ENCODE peak calls at places on chromosome 3, in eight cellular contexts. R, E, S, J, G, K, Q and L are unnamed samples.

GRCh38 chr3:195905970-195906864 is 2.1 kb downstream of the TNK2 start:
- DNase-seq in J (no peak), E (peak), G (no peak), K (peak), Q (no peak), S (no peak), R (peak), L (no peak)

GRCh38 chr3:194775731-194776130 is 90.0 kb downstream of the FAM43A start:
- DNase-seq in K (no peak), Q (no peak), J (no peak), E (no peak), S (no peak), G (peak), R (no peak), L (no peak)

GRCh38 chr3:152458023-152458724 is 189.4 kb downstream of the MBNL1 start:
- DNase-seq in K (no peak), J (no peak), E (no peak), S (no peak), R (no peak), G (no peak), Q (no peak), L (no peak)

GRCh38 chr3:153906366-153906765 is 214.8 kb upstream of the ARHGEF26 start:
- DNase-seq in G (no peak), Q (no peak), J (no peak), R (no peak), S (no peak), K (no peak), E (no peak), L (no peak)

GRCh38 chr3:137097852-137098251 is 140.1 kb downstream of the IL20RB start:
- DNase-seq in K (no peak), E (no peak), S (no peak), R (no peak), Q (no peak), J (no peak), G (no peak), L (no peak)

GRCh38 chr3:141994856-141995255 is 118.4 kb downstream of the ATP1B3 start:
- DNase-seq in S (no peak), E (no peak), Q (no peak), K (no peak), R (no peak), J (no peak), G (no peak), L (no peak)

GRCh38 chr3:120706950-120707349 is 24.9 kb upstream of the HGD start:
- DNase-seq in E (no peak), K (no peak), S (no peak), R (no peak), G (no peak), Q (no peak), J (no peak), L (no peak)

GRCh38 chr3:23820888-23821287 is 15.1 kb downstream of the UBE2E1 start:
- DNase-seq in G (no peak), R (peak), E (peak), K (no peak), J (no peak), S (no peak), Q (no peak), L (no peak)

GRCh38 chr3:196055683-196056270 is 26.1 kb downstream of the TFRC start:
- DNase-seq in J (no peak), G (peak), R (no peak), S (no peak), K (peak), Q (no peak), E (peak), L (no peak)

GRCh38 chr3:49020335-49021212 is 1.3 kb upstream of the NDUFAF3 start:
- DNase-seq in Q (peak), E (no peak), R (no peak), J (no peak), S (no peak), K (peak), G (no peak), L (no peak)

GRCh38 chr3:153734777-153735551 is 386.2 kb upstream of the ARHGEF26 start:
- DNase-seq in E (peak), G (peak), S (no peak), Q (no peak), R (peak), K (no peak), J (no peak), L (no peak)

GRCh38 chr3:146157325-146158060 is 3.5 kb downstream of the PLOD2 start:
- DNase-seq in S (no peak), K (no peak), E (no peak), G (no peak), Q (no peak), R (no peak), J (no peak), L (no peak)

GRCh38 chr3:31226331-31226730 is 306.4 kb upstream of the STT3B start:
- DNase-seq in K (no peak), G (no peak), R (no peak), Q (no peak), S (no peak), J (no peak), E (no peak), L (no peak)

GRCh38 chr3:185796431-185797107 is 28.3 kb downstream of the IGF2BP2 start:
- DNase-seq in R (peak), E (peak), Q (no peak), G (peak), S (no peak), J (no peak), K (peak), L (no peak)

GRCh38 chr3:184537885-184538599 is 23.5 kb upstream of the EPHB3 start:
- DNase-seq in Q (no peak), S (no peak), E (no peak), R (no peak), J (no peak), G (no peak), K (no peak), L (no peak)

GRCh38 chr3:11240496-11240895 is 31.7 kb upstream of the ATG7 start:
- DNase-seq in G (no peak), S (no peak), J (no peak), R (no peak), Q (no peak), E (no peak), K (no peak), L (no peak)

GRCh38 chr3:160941885-160942494 is 163.2 kb downstream of the B3GALNT1 start:
- DNase-seq in J (peak), R (peak), K (peak), E (peak), S (peak), Q (peak), G (peak), L (peak)

GRCh38 chr3:105195260-105195659 is 171.4 kb upstream of the ALCAM start:
- DNase-seq in G (peak), E (peak), K (peak), S (no peak), J (no peak), R (peak), Q (no peak), L (no peak)

GRCh38 chr3:156382458-156383346 is 172.2 kb downstream of the SSR3 start:
- DNase-seq in R (peak), S (no peak), K (peak), E (peak), G (peak), J (no peak), Q (peak), L (peak)

GRCh38 chr3:16151109-16151508 is 23.4 kb upstream of the GALNT15 start:
- DNase-seq in E (peak), K (peak), Q (no peak), S (no peak), J (no peak), R (peak), G (peak), L (no peak)

GRCh38 chr3:147616998-147617619 is 207.9 kb downstream of the ZIC1 start:
- DNase-seq in R (peak), Q (peak), J (peak), G (peak), E (peak), S (no peak), K (peak), L (no peak)

GRCh38 chr3:62843508-62843907 is 31.7 kb downstream of the CADPS start:
- DNase-seq in R (no peak), S (no peak), E (no peak), J (no peak), G (no peak), K (no peak), Q (no peak), L (no peak)

GRCh38 chr3:38002291-38002876 is 11.8 kb downstream of the VILL start:
- DNase-seq in K (no peak), S (no peak), E (no peak), Q (no peak), R (no peak), J (no peak), G (no peak), L (no peak)

GRCh38 chr3:101902041-101902440 is 52.7 kb downstream of the NFKBIZ start:
- DNase-seq in J (peak), K (peak), G (peak), E (peak), R (peak), Q (no peak), S (no peak), L (no peak)

GRCh38 chr3:45665101-45665572 is 24.1 kb upstream of the SACM1L start:
- DNase-seq in S (no peak), Q (peak), G (peak), K (peak), R (peak), E (peak), J (no peak), L (no peak)

GRCh38 chr3:45509038-45509767 is 85.3 kb upstream of the LIMD1 start:
- DNase-seq in Q (peak), K (peak), S (no peak), J (peak), R (peak), E (peak), G (peak), L (no peak)

GRCh38 chr3:170426240-170426797 is 7.7 kb downstream of the CLDN11 start:
- DNase-seq in K (peak), S (no peak), J (no peak), E (no peak), R (no peak), Q (no peak), G (no peak), L (no peak)

GRCh38 chr3:117074833-117075232 is 365.3 kb downstream of the TUSC7 start:
- DNase-seq in J (no peak), Q (no peak), R (no peak), S (no peak), K (no peak), E (no peak), G (no peak), L (no peak)

GRCh38 chr3:12557472-12558105 is 702 bp downstream of the MKRN2 start:
- DNase-seq in E (peak), G (peak), R (peak), J (no peak), Q (no peak), K (peak), S (no peak), L (no peak)

GRCh38 chr3:94032187-94032586 is 3.8 kb upstream of the STX19 start:
- DNase-seq in G (peak), R (no peak), J (no peak), S (no peak), E (no peak), Q (no peak), K (peak), L (no peak)

GRCh38 chr3:187533797-187534196 is 136.4 kb downstream of the SST start:
- DNase-seq in S (no peak), J (no peak), Q (no peak), G (no peak), E (no peak), R (no peak), K (no peak), L (no peak)

GRCh38 chr3:169940486-169941181 is 26.0 kb upstream of the SEC62 start:
- DNase-seq in G (no peak), R (no peak), K (no peak), Q (no peak), S (no peak), J (no peak), E (no peak), L (no peak)

GRCh38 chr3:42351221-42351620 is 59.2 kb downstream of the LYZL4 start:
- DNase-seq in S (no peak), J (peak), R (no peak), E (no peak), Q (no peak), G (peak), K (peak), L (no peak)

GRCh38 chr3:39413691-39414420 is 7.3 kb downstream of the RPSA start:
- DNase-seq in S (no peak), K (peak), G (peak), R (no peak), E (no peak), J (no peak), Q (no peak), L (no peak)

GRCh38 chr3:185983495-185984141 is 45.8 kb upstream of the TRA2B start:
- DNase-seq in S (peak), R (peak), E (peak), Q (peak), K (peak), G (peak), J (no peak), L (peak)

GRCh38 chr3:143122089-143122430 is 2.5 kb downstream of the CHST2 start:
- DNase-seq in Q (no peak), E (no peak), J (no peak), K (no peak), R (no peak), S (no peak), G (no peak), L (no peak)

GRCh38 chr3:143122608-143123352 is 3.2 kb downstream of the CHST2 start:
- DNase-seq in E (no peak), K (no peak), J (no peak), G (no peak), R (no peak), S (no peak), Q (no peak), L (no peak)

GRCh38 chr3:143119974-143120715 is 574 bp downstream of the CHST2 start:
- DNase-seq in Q (peak), S (peak), E (peak), J (no peak), R (no peak), K (no peak), G (peak), L (peak)

GRCh38 chr3:143120716-143121239 is 1.2 kb downstream of the CHST2 start:
- DNase-seq in S (peak), R (no peak), Q (peak), J (no peak), G (peak), K (no peak), E (peak), L (peak)

GRCh38 chr3:143121240-143122088 is 1.9 kb downstream of the CHST2 start:
- DNase-seq in S (no peak), Q (peak), J (no peak), K (peak), E (peak), R (no peak), G (peak), L (peak)
- TF ChIP-seq CTCF in S (peak), Q (peak), J (peak), K (peak), E (no peak), R (peak), G (peak), L (peak)

DNA sequence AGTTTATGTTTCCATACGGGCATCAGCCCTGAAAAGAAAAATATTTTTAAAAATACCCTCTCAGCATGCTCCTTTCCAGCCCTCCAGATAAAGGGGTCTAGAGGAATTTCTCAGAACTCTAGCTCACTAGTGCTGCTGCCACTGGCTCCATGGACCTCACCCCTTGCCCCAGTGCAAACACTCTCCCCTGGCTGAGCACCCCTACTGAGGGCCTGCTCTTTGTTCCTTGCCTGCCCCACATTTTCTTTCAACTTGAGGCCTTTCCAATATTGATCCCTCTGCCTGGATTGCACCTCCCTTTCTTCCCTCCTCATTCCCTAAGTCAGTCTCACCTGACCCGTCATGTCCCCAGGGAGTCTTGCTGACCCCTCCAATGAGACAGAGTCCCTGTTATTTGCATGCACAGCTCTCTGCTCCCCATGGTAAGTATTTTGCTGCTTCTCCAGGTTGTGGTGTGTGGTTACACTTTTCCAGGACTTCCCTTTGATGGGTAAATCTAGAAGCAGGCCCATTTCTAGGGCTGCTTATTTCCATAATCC is 196.5 kb downstream of the EPHB1 start:
- DNase-seq in S (no peak), E (no peak), K (no peak), J (no peak), Q (peak), R (no peak), G (no peak), L (no peak)
- TF ChIP-seq CTCF in S (no peak), E (no peak), K (no peak), J (no peak), Q (no peak), R (no peak), G (no peak), L (no peak)

GRCh38 chr3:7401418-7401817 is 540.5 kb downstream of the GRM7 start:
- DNase-seq in K (no peak), J (no peak), Q (no peak), S (no peak), E (no peak), R (no peak), G (no peak), L (no peak)
- TF ChIP-seq CTCF in K (no peak), J (no peak), Q (no peak), S (no peak), E (no peak), R (no peak), G (no peak), L (no peak)

GRCh38 chr3:34619990-34620389 is 821.6 kb downstream of the PDCD6IP start:
- DNase-seq in J (no peak), R (no peak), K (no peak), E (no peak), Q (peak), S (no peak), G (no peak), L (no peak)
- TF ChIP-seq CTCF in J (no peak), R (no peak), K (no peak), E (no peak), Q (peak), S (no peak), G (no peak), L (no peak)

GRCh38 chr3:13826672-13827071 is 53.2 kb downstream of the WNT7A start:
- DNase-seq in G (no peak), S (no peak), E (no peak), R (no peak), Q (no peak), K (no peak), J (no peak), L (no peak)
- TF ChIP-seq CTCF in G (no peak), S (no peak), E (no peak), R (no peak), Q (no peak), K (no peak), J (no peak), L (no peak)

GRCh38 chr3:178947738-178948137 is 123.9 kb downstream of the ZMAT3 start:
- DNase-seq in J (no peak), Q (peak), S (no peak), K (no peak), R (no peak), E (no peak), G (no peak), L (no peak)
- TF ChIP-seq CTCF in J (no peak), Q (peak), S (peak), K (peak), R (no peak), E (no peak), G (no peak), L (no peak)

DNA sequence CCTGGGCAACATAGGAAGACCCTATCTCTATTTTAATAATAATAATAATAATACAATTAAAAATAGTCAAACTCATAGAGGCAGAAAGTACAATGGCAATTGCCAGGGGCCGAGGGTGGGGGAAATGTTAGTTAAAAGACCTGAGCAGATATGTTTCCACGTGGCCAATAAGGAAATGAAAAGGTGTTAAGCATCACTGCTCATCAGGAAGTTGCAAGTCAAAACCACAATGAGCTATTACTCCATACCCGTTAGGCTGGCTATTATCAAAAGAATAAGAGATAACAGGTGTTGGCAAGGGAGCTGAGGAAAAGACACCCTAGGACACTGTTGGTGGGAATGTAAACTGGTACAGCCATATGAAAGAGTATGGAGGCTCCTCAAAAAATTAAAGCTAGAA is 60.4 kb upstream of the PRSS50 start:
- DNase-seq in R (no peak), J (no peak), K (no peak), E (no peak), G (no peak), S (no peak), Q (no peak), L (no peak)
- TF ChIP-seq CTCF in R (no peak), J (no peak), K (no peak), E (no peak), G (no peak), S (no peak), Q (no peak), L (no peak)

GRCh38 chr3:138417559-138417982 is 16.8 kb upstream of the ESYT3 start:
- DNase-seq in S (peak), J (peak), Q (peak), E (peak), R (peak), K (peak), G (peak), L (peak)

GRCh38 chr3:138407236-138407907 is 27.0 kb upstream of the ESYT3 start:
- DNase-seq in K (no peak), J (no peak), S (no peak), E (no peak), R (no peak), Q (no peak), G (no peak), L (no peak)

GRCh38 chr3:138408751-138409161 is 25.7 kb upstream of the ESYT3 start:
- DNase-seq in E (no peak), K (no peak), G (no peak), Q (peak), S (no peak), J (no peak), R (no peak), L (no peak)

GRCh38 chr3:138409171-138409570 is 25.2 kb upstream of the ESYT3 start:
- DNase-seq in Q (peak), J (no peak), R (no peak), G (no peak), K (no peak), S (no peak), E (no peak), L (no peak)

DNA sequence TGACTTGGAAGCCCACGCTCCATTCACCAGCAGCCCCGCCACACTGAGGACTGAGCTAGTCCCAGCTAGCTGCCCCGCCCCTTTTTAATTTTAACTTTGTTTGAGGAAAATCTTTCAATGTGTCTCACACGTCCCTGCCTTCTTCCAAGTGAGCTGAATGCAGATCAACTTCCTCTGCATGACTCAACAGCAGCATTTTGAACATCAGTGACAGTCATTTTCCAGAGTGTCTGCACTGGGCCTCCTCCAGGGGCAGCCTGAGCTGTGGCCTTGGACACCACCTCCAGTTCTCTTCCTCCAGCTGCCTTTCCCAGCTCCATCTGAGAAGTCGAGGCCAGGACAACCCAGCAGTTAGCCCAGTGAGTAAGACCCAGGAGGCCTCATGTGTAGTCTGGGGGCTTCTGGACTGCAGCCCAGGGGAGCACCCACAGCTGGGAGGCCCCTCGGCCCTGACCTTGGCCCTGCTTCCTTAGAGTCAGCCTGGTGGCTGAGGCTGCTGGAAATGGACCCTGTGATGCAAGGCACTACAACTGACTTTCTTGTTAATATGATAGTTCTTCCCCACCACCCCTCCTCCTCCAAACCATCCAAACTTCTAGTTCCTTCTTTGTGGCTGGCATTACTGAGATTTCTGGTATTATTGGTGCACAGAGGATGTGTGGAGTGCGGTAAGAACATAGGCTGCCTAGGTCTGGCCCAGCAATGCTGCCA is 21.4 kb upstream of the ESYT3 start:
- DNase-seq in K (no peak), G (peak), J (no peak), E (peak), Q (no peak), S (no peak), R (peak), L (no peak)
- TF ChIP-seq CTCF in K (no peak), G (peak), J (no peak), E (no peak), Q (no peak), S (no peak), R (no peak), L (no peak)